ENCODE peak calls at places on chromosomes 2 and 18, in five cellular contexts. J is SJSA1, B is right cardiac atrium, P is psoas muscle, S is sigmoid colon. W is an unnamed sample.
A peak's percentile ranks its signal among the peaks of the same experiment; 100 is the strongest.

GRCh38 chr2:118089015-118089800 is 937 bp downstream of the INSIG2 start:
- DNase-seq in J (no peak), B (peak; percentile 21), P (no peak), S (no peak), W (no peak)

GRCh38 chr2:159075726-159076125 is 107.3 kb downstream of the TANC1 start:
- DNase-seq in J (no peak), B (no peak), P (no peak), S (no peak), W (no peak)

GRCh38 chr18:68699043-68699442 is 15.9 kb downstream of the TMX3 start:
- DNase-seq in J (no peak), B (no peak), P (no peak), S (no peak), W (no peak)

GRCh38 chr2:70514612-70515055 is 39.0 kb downstream of the TGFA start:
- DNase-seq in J (no peak), B (peak; percentile 56), P (no peak), S (no peak), W (no peak)

GRCh38 chr18:79950440-79951341 is 762 bp downstream of the SLC66A2 start:
- DNase-seq in J (no peak), B (peak; percentile 75), P (peak; percentile 78), S (peak; percentile 67), W (no peak)

GRCh38 chr2:47708801-47709499 is 74.0 kb upstream of the MSH6 start:
- DNase-seq in J (no peak), B (no peak), P (no peak), S (no peak), W (no peak)

GRCh38 chr2:119888673-119889072 is 124.2 kb upstream of the EPB41L5 start:
- DNase-seq in J (no peak), B (no peak), P (no peak), S (no peak), W (no peak)

GRCh38 chr18:45672637-45673036 is 51.3 kb upstream of the SLC14A1 start:
- DNase-seq in J (no peak), B (no peak), P (no peak), S (no peak), W (no peak)

GRCh38 chr18:24414349-24415003 is 12.0 kb upstream of the IMPACT start:
- DNase-seq in J (no peak), B (no peak), P (no peak), S (no peak), W (peak; percentile 14)

GRCh38 chr2:105919191-105919811 is 174.6 kb downstream of the NCK2 start:
- DNase-seq in J (no peak), B (peak; percentile 67), P (no peak), S (no peak), W (no peak)

GRCh38 chr18:46338213-46338612 is 234.0 kb downstream of the HAUS1 start:
- DNase-seq in J (no peak), B (no peak), P (no peak), S (peak; percentile 30), W (no peak)

GRCh38 chr2:117785740-117786139 is 28.8 kb upstream of the DDX18 start:
- DNase-seq in J (no peak), B (no peak), P (no peak), S (no peak), W (no peak)

GRCh38 chr2:68282814-68283812 is 30.8 kb upstream of the PPP3R1 start:
- DNase-seq in J (no peak), B (no peak), P (no peak), S (no peak), W (no peak)

GRCh38 chr2:26245231-26245732 is 543 bp downstream of the HADHB start:
- DNase-seq in J (no peak), B (no peak), P (peak; percentile 63), S (peak; percentile 69), W (no peak)

GRCh38 chr18:1663879-1664705 is 759.4 kb downstream of the ADCYAP1 start:
- DNase-seq in J (peak; percentile 53), B (peak; percentile 72), P (peak; percentile 52), S (no peak), W (no peak)

GRCh38 chr2:190551928-190552327 is 17.4 kb upstream of the NEMP2 start:
- DNase-seq in J (no peak), B (no peak), P (peak; percentile 58), S (no peak), W (no peak)

GRCh38 chr2:109513749-109514588 is 99.8 kb downstream of the SEPTIN10 start:
- DNase-seq in J (no peak), B (peak; percentile 69), P (no peak), S (peak; percentile 88), W (no peak)

GRCh38 chr2:118705032-118705431 is 142.4 kb downstream of the EN1 start:
- DNase-seq in J (no peak), B (no peak), P (no peak), S (no peak), W (no peak)

GRCh38 chr2:188786368-188786781 is 187.8 kb upstream of the COL3A1 start:
- DNase-seq in J (peak; percentile 51), B (no peak), P (no peak), S (peak; percentile 68), W (no peak)

GRCh38 chr18:79502785-79503184 is 107.1 kb downstream of the NFATC1 start:
- DNase-seq in J (peak; percentile 41), B (no peak), P (no peak), S (no peak), W (no peak)

GRCh38 chr18:42860011-42860410 is 255.5 kb downstream of the RIT2 start:
- DNase-seq in J (no peak), B (no peak), P (no peak), S (no peak), W (no peak)

GRCh38 chr2:176072292-176072669 is 11.5 kb downstream of the EVX2 start:
- DNase-seq in J (no peak), B (no peak), P (no peak), S (no peak), W (no peak)

GRCh38 chr2:123362671-123363070 is 662.4 kb upstream of the CNTNAP5 start:
- DNase-seq in J (no peak), B (no peak), P (no peak), S (no peak), W (no peak)

GRCh38 chr2:18787726-18788125 is 198.4 kb upstream of the NT5C1B start:
- DNase-seq in J (no peak), B (no peak), P (no peak), S (no peak), W (no peak)

DNA sequence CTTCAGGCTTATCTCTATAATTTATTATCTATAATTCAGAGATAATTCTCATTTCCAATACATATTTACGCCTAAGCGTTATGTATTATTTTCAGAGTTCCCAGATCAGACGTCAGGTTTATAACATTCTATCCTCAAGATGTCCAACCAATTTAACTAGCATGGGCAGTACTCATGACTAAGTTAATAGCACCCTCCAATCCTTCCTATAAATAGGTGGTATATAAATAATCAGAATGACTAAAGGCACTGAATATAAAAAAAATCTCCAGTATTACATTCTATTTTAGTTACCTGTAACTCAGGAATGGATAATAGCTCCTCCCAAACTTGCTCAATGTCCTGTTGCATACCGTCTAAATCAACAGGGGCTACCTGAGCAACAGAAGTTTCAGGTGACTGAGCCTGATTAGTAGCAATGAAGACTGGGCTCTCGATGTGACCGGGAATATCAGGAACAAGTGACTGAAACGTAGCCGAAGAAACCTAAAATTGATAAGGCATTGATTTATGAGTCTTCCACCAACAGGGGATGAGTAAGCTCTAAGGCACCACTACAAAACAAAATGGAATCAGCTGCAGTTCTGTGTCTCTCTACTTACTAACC is 19.6 kb downstream of the HNRNPA3 start:
- DNase-seq in J (no peak), B (no peak), P (no peak), S (no peak), W (no peak)
- H3K4me1 ChIP-seq in J (peaks cover 3% of the 10 kb centered on the region), B (peaks cover 9% of the 10 kb centered on the region), P (peaks cover 52% of the 10 kb centered on the region), S (no peaks in the 10 kb centered on the region), W (peaks cover 53% of the 10 kb centered on the region)

GRCh38 chr18:55494441-55494840 is 93.6 kb downstream of the TCF4 start:
- DNase-seq in J (no peak), B (no peak), P (no peak), S (no peak), W (no peak)

GRCh38 chr18:55494899-55495298 is 93.1 kb downstream of the TCF4 start:
- DNase-seq in J (no peak), B (no peak), P (no peak), S (no peak), W (no peak)

GRCh38 chr18:55500316-55501086 is 87.5 kb downstream of the TCF4 start:
- DNase-seq in J (no peak), B (no peak), P (no peak), S (no peak), W (no peak)

GRCh38 chr18:55499526-55499925 is 88.5 kb downstream of the TCF4 start:
- DNase-seq in J (no peak), B (no peak), P (no peak), S (no peak), W (no peak)

DNA sequence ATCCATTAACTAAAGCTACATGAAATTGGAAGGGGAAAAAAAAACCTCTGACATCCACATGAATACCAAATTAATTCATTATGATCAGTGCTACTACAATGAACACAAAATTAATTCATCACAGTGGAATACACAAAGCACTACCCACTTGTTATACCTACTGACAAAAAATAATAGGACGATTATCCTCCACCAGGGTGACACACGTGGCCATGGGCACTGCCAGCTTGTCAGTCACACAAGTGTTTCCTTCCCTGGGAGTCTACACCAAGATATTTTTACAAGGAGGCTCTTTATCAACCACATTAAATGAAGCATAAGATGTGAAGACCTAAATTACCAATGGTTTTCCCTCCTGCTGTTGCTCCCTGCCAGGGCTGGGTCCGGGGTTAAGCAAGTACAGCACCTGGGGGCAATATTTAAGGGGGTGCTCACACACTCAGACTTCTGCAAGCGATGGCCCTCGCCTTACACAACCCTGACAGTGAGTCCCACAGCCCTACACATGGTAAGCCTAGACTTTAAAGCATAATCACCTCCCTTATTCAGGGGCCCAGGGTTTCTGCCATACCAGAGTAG is 90.1 kb downstream of the TCF4 start:
- DNase-seq in J (no peak), B (no peak), P (no peak), S (no peak), W (no peak)
- H3K4me1 ChIP-seq in J (peaks cover 57% of the 10 kb centered on the region), B (peaks cover 1% of the 10 kb centered on the region), P (peaks cover 33% of the 10 kb centered on the region), S (no peaks in the 10 kb centered on the region), W (peaks cover 14% of the 10 kb centered on the region)

GRCh38 chr18:12305930-12306629 is 2.0 kb upstream of the TUBB6 start:
- DNase-seq in J (no peak), B (no peak), P (no peak), S (no peak), W (no peak)

GRCh38 chr18:12305211-12305610 is 2.8 kb upstream of the TUBB6 start:
- DNase-seq in J (no peak), B (no peak), P (no peak), S (no peak), W (no peak)

GRCh38 chr18:12307251-12307736 is 747 bp upstream of the TUBB6 start:
- DNase-seq in J (peak; percentile 68), B (peak; percentile 84), P (peak; percentile 72), S (peak; percentile 86), W (no peak)

GRCh38 chr18:12307871-12308385 is at the start of gene TUBB6:
- DNase-seq in J (peak; percentile 93), B (peak; percentile 94), P (peak; percentile 83), S (peak; percentile 89), W (no peak)

DNA sequence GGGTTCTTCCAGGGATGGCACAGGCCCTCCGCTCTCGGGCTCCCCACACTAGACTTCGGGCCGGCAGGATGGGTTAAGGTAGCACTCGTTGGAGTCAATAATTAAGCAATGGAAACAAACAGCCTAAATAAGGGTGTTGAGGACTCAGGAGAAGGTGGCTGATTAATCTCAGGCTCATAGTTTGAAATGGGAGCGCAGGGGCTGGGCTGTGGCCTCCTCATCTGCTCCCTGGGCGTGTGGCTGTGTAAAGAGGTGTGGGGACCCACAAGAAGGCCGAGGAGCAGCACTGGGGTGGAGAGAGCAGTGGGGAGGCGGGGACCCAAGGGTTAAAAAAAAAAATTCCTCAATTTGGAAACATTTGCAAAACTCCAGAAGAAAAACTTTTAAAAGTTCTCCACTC is 1.3 kb upstream of the TUBB6 start:
- DNase-seq in J (no peak), B (no peak), P (no peak), S (no peak), W (no peak)
- H3K4me1 ChIP-seq in J (peaks cover 24% of the 10 kb centered on the region), B (peaks cover 4% of the 10 kb centered on the region), P (no peaks in the 10 kb centered on the region), S (no peaks in the 10 kb centered on the region), W (peaks cover 56% of the 10 kb centered on the region)

GRCh38 chr2:9255416-9255815 is 48.8 kb downstream of the ASAP2 start:
- DNase-seq in J (no peak), B (no peak), P (no peak), S (no peak), W (no peak)
- H3K4me1 ChIP-seq in J (peaks cover 35% of the 10 kb centered on the region), B (peaks cover 21% of the 10 kb centered on the region), P (peaks cover 18% of the 10 kb centered on the region), S (no peaks in the 10 kb centered on the region), W (peaks cover 69% of the 10 kb centered on the region)